ENCODE peak calls at places on chromosomes 4 and X, in ten cellular contexts. T, Z, C, W, K, L, I, G, H and O are unnamed samples.

GRCh38 chr4:186882293-186882692 is 158.6 kb upstream of the FAT1 start:
- DNase-seq in Z (no peak), I (peak), C (no peak), L (no peak), G (no peak), T (peak), K (no peak), W (no peak), H (no peak), O (no peak)

GRCh38 chr4:87865960-87866598 is 33.3 kb downstream of the MEPE start:
- DNase-seq in C (no peak), W (no peak), K (no peak), L (no peak), H (peak), I (peak), G (no peak), T (peak), Z (no peak), O (no peak)

GRCh38 chrX:2351999-2352995 is 148.5 kb downstream of the DHRSX start:
- DNase-seq in I (peak), L (no peak), Z (peak), W (no peak), T (peak), G (no peak), K (no peak), C (no peak), H (peak), O (no peak)

GRCh38 chr4:102675142-102675541 is 85.6 kb downstream of the MANBA start:
- DNase-seq in W (no peak), K (no peak), L (no peak), T (peak), G (no peak), I (peak), H (peak), Z (peak), C (no peak), O (no peak)

GRCh38 chrX:129427267-129427666 is 96.0 kb downstream of the SMARCA1 start:
- DNase-seq in L (no peak), H (no peak), K (no peak), Z (no peak), T (no peak), G (no peak), W (no peak), C (no peak), I (no peak), O (no peak)

GRCh38 chrX:42241421-42241820 is 318.1 kb upstream of the CASK start:
- DNase-seq in T (peak), L (no peak), G (no peak), K (no peak), W (no peak), Z (no peak), H (no peak), C (no peak), I (no peak), O (no peak)

GRCh38 chr4:52883183-52883621 is 21.1 kb downstream of the RASL11B start:
- DNase-seq in Z (no peak), W (no peak), I (no peak), T (no peak), H (no peak), C (no peak), G (no peak), L (no peak), K (no peak), O (no peak)

GRCh38 chrX:65894138-65894537 is 145.7 kb downstream of the VSIG4 start:
- DNase-seq in I (no peak), W (no peak), G (no peak), Z (no peak), K (no peak), L (no peak), C (no peak), H (no peak), T (no peak), O (no peak)

GRCh38 chr4:100510551-100510950 is 7.3 kb downstream of the EMCN start:
- DNase-seq in Z (no peak), K (no peak), T (peak), W (no peak), G (no peak), I (peak), C (no peak), L (no peak), H (no peak), O (no peak)

GRCh38 chrX:70454441-70455365 is 10.1 kb downstream of the DLG3 start:
- DNase-seq in T (peak), K (peak), L (peak), I (peak), W (no peak), C (peak), G (peak), H (peak), Z (peak), O (peak)

GRCh38 chrX:21374163-21374993 is at the start of gene CNKSR2:
- DNase-seq in T (peak), G (peak), C (peak), H (peak), L (peak), I (peak), W (peak), K (peak), Z (peak), O (peak)

GRCh38 chr4:123064390-123064789 is 142.0 kb upstream of the NUDT6 start:
- DNase-seq in L (no peak), C (no peak), W (no peak), G (no peak), H (no peak), I (no peak), T (peak), K (no peak), Z (no peak), O (no peak)

GRCh38 chr4:180134116-180134866 is 2108.9 kb upstream of the TENM3 start:
- DNase-seq in K (no peak), W (no peak), H (peak), G (no peak), L (no peak), T (peak), C (no peak), I (no peak), Z (no peak), O (no peak)

GRCh38 chrX:49761481-49761880 is 65.7 kb upstream of the PAGE1 start:
- DNase-seq in L (no peak), Z (peak), K (peak), G (no peak), H (no peak), T (no peak), I (peak), C (no peak), W (no peak), O (peak)

GRCh38 chr4:116122131-116122530 is 963.2 kb downstream of the TRAM1L1 start:
- DNase-seq in T (peak), W (no peak), H (peak), G (no peak), L (no peak), I (no peak), K (no peak), Z (no peak), C (no peak), O (no peak)

GRCh38 chr4:36761625-36762024 is 480.2 kb downstream of the DTHD1 start:
- DNase-seq in L (no peak), K (no peak), C (no peak), T (no peak), I (no peak), Z (no peak), W (no peak), H (no peak), G (no peak), O (no peak)